ENCODE peak calls at places on chromosomes 5 and 9, in five cellular contexts. One of them, this sample, is unnamed.

GRCh38 chr5:140168371-140168770 is 6.6 kb upstream of the CYSTM1 start:
- DNase-seq in A549: no peak
- DNase-seq in AG09309: no peak
- DNase-seq in endodermal cell: no peak
- DNase-seq in heart left ventricle: no peak
- DNase-seq in this sample: no peak

GRCh38 chr5:63563008-63563917 is 399.0 kb downstream of the HTR1A start:
- DNase-seq in A549: no peak
- DNase-seq in AG09309: no peak
- DNase-seq in endodermal cell: no peak
- DNase-seq in heart left ventricle: no peak
- DNase-seq in this sample: no peak

GRCh38 chr9:95078934-95079333 is 238.6 kb downstream of the FANCC start:
- DNase-seq in A549: no peak
- DNase-seq in AG09309: no peak
- DNase-seq in endodermal cell: peak; percentile 83
- DNase-seq in heart left ventricle: no peak
- DNase-seq in this sample: no peak

GRCh38 chr5:138716456-138716924 is 36.7 kb upstream of the CTNNA1 start:
- DNase-seq in A549: peak; percentile 30
- DNase-seq in AG09309: no peak
- DNase-seq in endodermal cell: peak; percentile 76
- DNase-seq in heart left ventricle: no peak
- DNase-seq in this sample: no peak

GRCh38 chr9:75962186-75963036 is 71.9 kb downstream of the PCSK5 start:
- DNase-seq in A549: no peak
- DNase-seq in AG09309: no peak
- DNase-seq in endodermal cell: no peak
- DNase-seq in heart left ventricle: peak; percentile 81
- DNase-seq in this sample: no peak

GRCh38 chr5:40390286-40391253 is 289.1 kb upstream of the PTGER4 start:
- DNase-seq in A549: no peak
- DNase-seq in AG09309: no peak
- DNase-seq in endodermal cell: no peak
- DNase-seq in heart left ventricle: no peak
- DNase-seq in this sample: no peak

GRCh38 chr9:8329561-8330283 is 530.1 kb upstream of the DMAC1 start:
- DNase-seq in A549: no peak
- DNase-seq in AG09309: no peak
- DNase-seq in endodermal cell: peak; percentile 71
- DNase-seq in heart left ventricle: no peak
- DNase-seq in this sample: no peak

GRCh38 chr9:127116088-127116726 is 6.2 kb downstream of the ANGPTL2 start:
- DNase-seq in A549: no peak
- DNase-seq in AG09309: no peak
- DNase-seq in endodermal cell: no peak
- DNase-seq in heart left ventricle: no peak
- DNase-seq in this sample: no peak

GRCh38 chr5:60382761-60383160 is 317.2 kb downstream of the DEPDC1B start:
- DNase-seq in A549: peak; percentile 59
- DNase-seq in AG09309: peak; percentile 24
- DNase-seq in endodermal cell: no peak
- DNase-seq in heart left ventricle: no peak
- DNase-seq in this sample: no peak

GRCh38 chr9:122056484-122056883 is 36.6 kb downstream of the TTLL11 start:
- DNase-seq in A549: no peak
- DNase-seq in AG09309: no peak
- DNase-seq in endodermal cell: peak; percentile 87
- DNase-seq in heart left ventricle: no peak
- DNase-seq in this sample: peak; percentile 40

GRCh38 chr5:66174338-66174737 is 30.2 kb downstream of the SREK1 start:
- DNase-seq in A549: peak; percentile 39
- DNase-seq in AG09309: peak; percentile 5
- DNase-seq in endodermal cell: no peak
- DNase-seq in heart left ventricle: no peak
- DNase-seq in this sample: no peak

GRCh38 chr9:23683476-23684095 is 142.5 kb downstream of the ELAVL2 start:
- DNase-seq in A549: no peak
- DNase-seq in AG09309: no peak
- DNase-seq in endodermal cell: peak; percentile 56
- DNase-seq in heart left ventricle: no peak
- DNase-seq in this sample: no peak

GRCh38 chr9:32705059-32705458 is 69.6 kb upstream of the TAF1L start:
- DNase-seq in A549: no peak
- DNase-seq in AG09309: no peak
- DNase-seq in endodermal cell: no peak
- DNase-seq in heart left ventricle: no peak
- DNase-seq in this sample: no peak

GRCh38 chr5:58457040-58457439 is 2.8 kb downstream of the PLK2 start:
- DNase-seq in A549: no peak
- DNase-seq in AG09309: no peak
- DNase-seq in endodermal cell: no peak
- DNase-seq in heart left ventricle: no peak
- DNase-seq in this sample: no peak

GRCh38 chr5:136133416-136134383 is 1.1 kb downstream of the SMAD5 start:
- DNase-seq in A549: peak; percentile 55
- DNase-seq in AG09309: peak; percentile 10
- DNase-seq in endodermal cell: peak; percentile 78
- DNase-seq in heart left ventricle: peak; percentile 61
- DNase-seq in this sample: peak; percentile 14

GRCh38 chr5:176660860-176661641 is 13.8 kb downstream of the TSPAN17 start:
- DNase-seq in A549: peak; percentile 75
- DNase-seq in AG09309: no peak
- DNase-seq in endodermal cell: peak; percentile 95
- DNase-seq in heart left ventricle: peak; percentile 79
- DNase-seq in this sample: peak; percentile 77

GRCh38 chr5:149834246-149834855 is 104.2 kb downstream of the PPARGC1B start:
- DNase-seq in A549: peak; percentile 90
- DNase-seq in AG09309: peak; percentile 62
- DNase-seq in endodermal cell: peak; percentile 91
- DNase-seq in heart left ventricle: no peak
- DNase-seq in this sample: peak; percentile 51

GRCh38 chr9:126401581-126401980 is 75.0 kb downstream of the MVB12B start:
- DNase-seq in A549: no peak
- DNase-seq in AG09309: no peak
- DNase-seq in endodermal cell: no peak
- DNase-seq in heart left ventricle: no peak
- DNase-seq in this sample: no peak

GRCh38 chr5:175696139-175696854 is 38.4 kb downstream of the HRH2 start:
- DNase-seq in A549: peak; percentile 73
- DNase-seq in AG09309: no peak
- DNase-seq in endodermal cell: peak; percentile 89
- DNase-seq in heart left ventricle: peak; percentile 84
- DNase-seq in this sample: no peak

GRCh38 chr9:36815566-36816348 is 218.3 kb downstream of the PAX5 start:
- DNase-seq in A549: no peak
- DNase-seq in AG09309: no peak
- DNase-seq in endodermal cell: no peak
- DNase-seq in heart left ventricle: no peak
- DNase-seq in this sample: no peak

GRCh38 chr5:61089351-61089750 is 72.9 kb downstream of the SMIM15 start:
- DNase-seq in A549: no peak
- DNase-seq in AG09309: peak; percentile 16
- DNase-seq in endodermal cell: no peak
- DNase-seq in heart left ventricle: no peak
- DNase-seq in this sample: no peak

GRCh38 chr5:14185336-14186131 is 42.4 kb downstream of the TRIO start:
- DNase-seq in A549: peak; percentile 77
- DNase-seq in AG09309: no peak
- DNase-seq in endodermal cell: no peak
- DNase-seq in heart left ventricle: no peak
- DNase-seq in this sample: no peak

GRCh38 chr5:80128129-80128528 is 93.0 kb downstream of the THBS4 start:
- DNase-seq in A549: no peak
- DNase-seq in AG09309: no peak
- DNase-seq in endodermal cell: no peak
- DNase-seq in heart left ventricle: no peak
- DNase-seq in this sample: no peak

GRCh38 chr9:121802753-121803152 is 151.3 kb downstream of the DAB2IP start:
- DNase-seq in A549: no peak
- DNase-seq in AG09309: no peak
- DNase-seq in endodermal cell: peak; percentile 45
- DNase-seq in heart left ventricle: no peak
- DNase-seq in this sample: no peak

GRCh38 chr5:179112469-179113142 is 52.4 kb downstream of the ZNF354C start:
- DNase-seq in A549: no peak
- DNase-seq in AG09309: no peak
- DNase-seq in endodermal cell: peak; percentile 12
- DNase-seq in heart left ventricle: no peak
- DNase-seq in this sample: no peak

GRCh38 chr9:29873579-29873978 is 2300.3 kb upstream of the C9orf72 start:
- DNase-seq in A549: no peak
- DNase-seq in AG09309: no peak
- DNase-seq in endodermal cell: no peak
- DNase-seq in heart left ventricle: no peak
- DNase-seq in this sample: no peak

GRCh38 chr5:73435640-73436534 is 12.7 kb downstream of the FOXD1 start:
- DNase-seq in A549: no peak
- DNase-seq in AG09309: no peak
- DNase-seq in endodermal cell: peak; percentile 74
- DNase-seq in heart left ventricle: no peak
- DNase-seq in this sample: no peak

GRCh38 chr5:180860273-180860886 is 696 bp downstream of the ZFP62 start:
- DNase-seq in A549: peak; percentile 82
- DNase-seq in AG09309: no peak
- DNase-seq in endodermal cell: peak; percentile 89
- DNase-seq in heart left ventricle: peak; percentile 27
- DNase-seq in this sample: peak; percentile 22

GRCh38 chr9:136729144-136729543 is 13.6 kb downstream of the LCN10 start:
- DNase-seq in A549: peak; percentile 62
- DNase-seq in AG09309: no peak
- DNase-seq in endodermal cell: no peak
- DNase-seq in heart left ventricle: no peak
- DNase-seq in this sample: no peak

DNA sequence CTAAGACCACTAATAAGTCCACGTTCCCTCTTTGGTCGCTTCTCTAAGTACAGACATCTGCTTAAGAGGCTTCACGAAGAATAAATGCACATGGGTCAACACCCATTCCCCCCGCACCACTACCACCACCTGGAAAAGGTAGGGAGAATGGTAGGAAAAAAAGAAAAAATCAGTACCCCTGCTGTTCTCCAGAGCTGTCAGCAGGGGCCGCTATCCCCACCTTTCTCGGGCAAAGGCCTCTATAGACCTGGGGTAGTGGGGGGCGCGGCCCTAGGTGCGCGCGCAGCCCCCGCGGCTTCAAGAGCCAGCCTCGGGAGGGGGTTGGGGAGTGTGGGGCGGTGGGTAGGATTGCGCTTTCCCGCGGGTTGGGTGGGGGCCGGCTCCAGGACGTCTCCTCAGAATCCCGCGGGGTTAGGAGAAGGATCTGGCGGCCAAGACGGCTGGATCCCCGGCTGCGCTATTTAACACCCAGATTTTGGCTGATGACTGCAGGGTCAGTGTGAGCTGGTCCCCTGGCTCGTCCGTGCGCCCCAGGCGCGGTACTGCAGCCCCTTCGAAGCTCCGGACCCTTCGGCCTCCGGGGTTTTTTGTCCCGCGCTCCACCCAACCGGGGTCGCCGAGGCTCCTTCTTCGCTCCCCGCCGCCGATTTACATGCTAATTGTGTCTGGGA is 1.6 kb upstream of the SEMA6A start:
- DNase-seq in A549: peak; percentile 64
- DNase-seq in AG09309: peak; percentile 2
- DNase-seq in endodermal cell: peak; percentile 96
- DNase-seq in heart left ventricle: peak; percentile 68
- DNase-seq in this sample: peak; percentile 84
- TF ChIP-seq CTCF in A549: peak; percentile 72
- TF ChIP-seq CTCF in AG09309: peak; percentile 80
- TF ChIP-seq CTCF in endodermal cell: peak; percentile 91
- TF ChIP-seq CTCF in heart left ventricle: peak; percentile 84
- TF ChIP-seq CTCF in this sample: peak; percentile 85

GRCh38 chr5:146993876-146994530 is 115.4 kb upstream of the PPP2R2B start:
- DNase-seq in A549: no peak
- DNase-seq in AG09309: no peak
- DNase-seq in endodermal cell: no peak
- DNase-seq in heart left ventricle: no peak
- DNase-seq in this sample: no peak

GRCh38 chr5:146995878-146996277 is 117.3 kb upstream of the PPP2R2B start:
- DNase-seq in A549: no peak
- DNase-seq in AG09309: no peak
- DNase-seq in endodermal cell: no peak
- DNase-seq in heart left ventricle: no peak
- DNase-seq in this sample: no peak
- TF ChIP-seq CTCF in A549: no peak
- TF ChIP-seq CTCF in AG09309: no peak
- TF ChIP-seq CTCF in endodermal cell: no peak
- TF ChIP-seq CTCF in heart left ventricle: no peak
- TF ChIP-seq CTCF in this sample: no peak

GRCh38 chr5:111261610-111262009 is 37.4 kb downstream of the CAMK4 start:
- DNase-seq in A549: no peak
- DNase-seq in AG09309: no peak
- DNase-seq in endodermal cell: no peak
- DNase-seq in heart left ventricle: no peak
- DNase-seq in this sample: no peak
- TF ChIP-seq CTCF in A549: no peak
- TF ChIP-seq CTCF in AG09309: no peak
- TF ChIP-seq CTCF in endodermal cell: no peak
- TF ChIP-seq CTCF in heart left ventricle: no peak
- TF ChIP-seq CTCF in this sample: no peak

GRCh38 chr5:20500501-20500900 is 512.5 kb upstream of the CDH18 start:
- DNase-seq in A549: no peak
- DNase-seq in AG09309: no peak
- DNase-seq in endodermal cell: no peak
- DNase-seq in heart left ventricle: no peak
- DNase-seq in this sample: no peak

GRCh38 chr5:20494706-20495105 is 506.7 kb upstream of the CDH18 start:
- DNase-seq in A549: no peak
- DNase-seq in AG09309: no peak
- DNase-seq in endodermal cell: no peak
- DNase-seq in heart left ventricle: no peak
- DNase-seq in this sample: no peak

GRCh38 chr5:20497356-20497755 is 509.4 kb upstream of the CDH18 start:
- DNase-seq in A549: peak; percentile 2
- DNase-seq in AG09309: no peak
- DNase-seq in endodermal cell: no peak
- DNase-seq in heart left ventricle: no peak
- DNase-seq in this sample: no peak
- TF ChIP-seq CTCF in A549: no peak
- TF ChIP-seq CTCF in AG09309: no peak
- TF ChIP-seq CTCF in endodermal cell: no peak
- TF ChIP-seq CTCF in heart left ventricle: no peak
- TF ChIP-seq CTCF in this sample: no peak

DNA sequence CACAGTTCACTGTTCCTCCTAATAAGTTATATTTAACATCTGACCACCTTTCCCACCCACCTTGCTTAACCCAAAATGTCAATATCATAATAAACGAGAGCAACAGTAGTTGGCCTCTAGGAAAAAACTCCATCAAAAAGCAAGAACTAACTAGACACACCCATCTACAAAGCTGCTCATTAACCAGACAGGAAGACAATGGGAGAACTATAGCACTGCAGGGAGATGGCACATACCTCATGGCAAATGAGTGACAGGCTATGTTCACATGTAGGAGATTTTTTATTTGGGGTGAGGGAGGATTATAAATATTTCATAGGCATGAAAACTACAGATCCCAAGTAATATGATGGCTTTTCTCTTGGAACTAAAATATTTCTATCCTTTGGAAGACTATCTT is 23.6 kb upstream of the CDK5RAP2 start:
- DNase-seq in A549: no peak
- DNase-seq in AG09309: no peak
- DNase-seq in endodermal cell: no peak
- DNase-seq in heart left ventricle: no peak
- DNase-seq in this sample: no peak
- TF ChIP-seq CTCF in A549: no peak
- TF ChIP-seq CTCF in AG09309: no peak
- TF ChIP-seq CTCF in endodermal cell: no peak
- TF ChIP-seq CTCF in heart left ventricle: no peak
- TF ChIP-seq CTCF in this sample: no peak

GRCh38 chr5:154394328-154394727 is 51.5 kb upstream of the SAP30L start:
- DNase-seq in A549: peak; percentile 61
- DNase-seq in AG09309: no peak
- DNase-seq in endodermal cell: no peak
- DNase-seq in heart left ventricle: no peak
- DNase-seq in this sample: no peak
- TF ChIP-seq CTCF in A549: no peak
- TF ChIP-seq CTCF in AG09309: no peak
- TF ChIP-seq CTCF in endodermal cell: no peak
- TF ChIP-seq CTCF in heart left ventricle: no peak
- TF ChIP-seq CTCF in this sample: no peak

This sample was measured in progenitor cell of endocrine pancreas.